ENCODE peak calls at places on chromosomes 5 and 9, in nine cellular contexts. E, T, M, Q, H, Z, J, P and K are unnamed samples.

GRCh38 chr5:178820001-178820400 is 39.8 kb upstream of the ZNF354B start:
- DNase-seq in T (no peak), M (no peak), E (no peak), Z (no peak), Q (no peak), J (no peak), H (no peak), P (no peak), K (no peak)

GRCh38 chr9:4640027-4640426 is 22.1 kb upstream of the PLPP6 start:
- DNase-seq in Q (no peak), J (peak; percentile 31), H (no peak), M (peak; percentile 65), E (no peak), T (peak; percentile 53), Z (peak; percentile 19), P (peak; percentile 14), K (no peak)

GRCh38 chr5:59184769-59185168 is 601.9 kb downstream of the RAB3C start:
- DNase-seq in M (no peak), T (no peak), J (no peak), E (no peak), H (no peak), Z (no peak), P (no peak), Q (no peak), K (no peak)

GRCh38 chr9:90547896-90548295 is 94.7 kb downstream of the DIRAS2 start:
- DNase-seq in J (no peak), T (no peak), E (peak; percentile 62), P (no peak), H (no peak), M (no peak), Q (no peak), Z (no peak), K (no peak)

GRCh38 chr5:103270581-103270980 is 12.0 kb downstream of the MACIR start:
- DNase-seq in J (no peak), E (no peak), H (no peak), M (no peak), P (no peak), Q (no peak), T (no peak), Z (no peak), K (no peak)

GRCh38 chr5:17355585-17356346 is 138.3 kb downstream of the BASP1 start:
- DNase-seq in M (no peak), Q (no peak), H (no peak), P (no peak), J (no peak), T (no peak), E (no peak), Z (no peak), K (no peak)

GRCh38 chr5:65955746-65956145 is 29.4 kb downstream of the ERBIN start:
- DNase-seq in P (no peak), E (no peak), Q (no peak), H (no peak), T (no peak), M (no peak), Z (no peak), J (no peak), K (no peak)

GRCh38 chr5:135269828-135270545 is 129.0 kb downstream of the MACROH2A1 start:
- DNase-seq in J (no peak), Q (no peak), E (no peak), H (no peak), T (no peak), Z (no peak), P (no peak), M (no peak), K (peak; percentile 29)

GRCh38 chr9:131856105-131856504 is 116.2 kb upstream of the RAPGEF1 start:
- DNase-seq in M (no peak), H (no peak), E (peak; percentile 80), J (no peak), Z (no peak), T (no peak), Q (no peak), P (no peak), K (no peak)

GRCh38 chr5:150184006-150184405 is 5.9 kb upstream of the SLC6A7 start:
- DNase-seq in H (no peak), E (no peak), J (no peak), M (no peak), P (no peak), Z (no peak), T (no peak), Q (no peak), K (no peak)

GRCh38 chr5:17020586-17021362 is 84.7 kb upstream of the MYO10 start:
- DNase-seq in Q (no peak), H (no peak), E (no peak), J (no peak), Z (no peak), P (no peak), T (no peak), M (no peak), K (no peak)

GRCh38 chr5:159935946-159936345 is 19.7 kb downstream of the ADRA1B start:
- DNase-seq in P (no peak), Z (no peak), T (no peak), H (no peak), M (no peak), E (no peak), J (no peak), Q (no peak), K (no peak)

GRCh38 chr5:52799358-52799982 is 11.8 kb downstream of the ITGA1 start:
- DNase-seq in J (no peak), E (peak; percentile 96), Z (no peak), Q (peak; percentile 28), H (peak; percentile 77), T (peak; percentile 23), M (peak; percentile 9), P (peak; percentile 59), K (peak; percentile 25)

GRCh38 chr5:29568028-29568427 is 1625.5 kb upstream of the CDH6 start:
- DNase-seq in P (no peak), J (no peak), E (peak; percentile 42), Q (no peak), M (no peak), H (no peak), Z (no peak), T (no peak), K (no peak)

GRCh38 chr5:34412769-34413168 is 243.4 kb upstream of the RAI14 start:
- DNase-seq in E (peak; percentile 71), Q (no peak), Z (no peak), T (no peak), P (no peak), M (no peak), J (no peak), H (no peak), K (no peak)

GRCh38 chr5:79518718-79519117 is 4.8 kb upstream of the HOMER1 start:
- DNase-seq in E (peak; percentile 35), H (no peak), Q (no peak), P (no peak), T (no peak), J (no peak), M (no peak), Z (no peak), K (no peak)
- H3K27ac ChIP-seq in E (no peak overlapping the region), H (no peak overlapping the region), Q (no peak overlapping the region), P (no peak overlapping the region), T (no peak overlapping the region), J (no peak overlapping the region), M (no peak overlapping the region), Z (no peak overlapping the region), K (no peak overlapping the region)

GRCh38 chr5:175485631-175486030 is 7.3 kb downstream of the SFXN1 start:
- DNase-seq in E (no peak), Q (no peak), T (no peak), Z (no peak), H (no peak), M (no peak), P (no peak), J (no peak), K (no peak)
- H3K27ac ChIP-seq in E (no peak overlapping the region), Q (no peak overlapping the region), T (no peak overlapping the region), Z (no peak overlapping the region), H (no peak overlapping the region), M (no peak overlapping the region), P (no peak overlapping the region), J (no peak overlapping the region), K (no peak overlapping the region)

GRCh38 chr5:133994297-133994989 is 10.3 kb downstream of the VDAC1 start:
- DNase-seq in Q (no peak), E (no peak), H (no peak), T (no peak), M (no peak), P (no peak), Z (no peak), J (no peak), K (no peak)

GRCh38 chr5:133991171-133991910 is 13.4 kb downstream of the VDAC1 start:
- DNase-seq in Z (no peak), M (no peak), H (no peak), P (no peak), E (no peak), J (no peak), T (no peak), Q (no peak), K (no peak)

GRCh38 chr5:133993563-133993962 is 11.2 kb downstream of the VDAC1 start:
- DNase-seq in M (no peak), J (no peak), T (no peak), Z (no peak), P (no peak), H (no peak), Q (no peak), E (no peak), K (no peak)

GRCh38 chr5:133993152-133993548 is 11.6 kb downstream of the VDAC1 start:
- DNase-seq in E (no peak), J (no peak), Q (no peak), H (no peak), P (no peak), T (no peak), M (no peak), Z (no peak), K (no peak)

GRCh38 chr5:133992429-133993151 is 12.2 kb downstream of the VDAC1 start:
- DNase-seq in T (no peak), E (no peak), M (no peak), Z (no peak), H (no peak), P (peak; percentile 43), J (no peak), Q (peak; percentile 41), K (no peak)
- H3K27ac ChIP-seq in T (peak overlapping the region; percentile 58), E (no peak overlapping the region), M (no peak overlapping the region), Z (no peak overlapping the region), H (no peak overlapping the region), P (no peak overlapping the region), J (no peak overlapping the region), Q (peak overlapping the region; percentile 18), K (no peak overlapping the region)

DNA sequence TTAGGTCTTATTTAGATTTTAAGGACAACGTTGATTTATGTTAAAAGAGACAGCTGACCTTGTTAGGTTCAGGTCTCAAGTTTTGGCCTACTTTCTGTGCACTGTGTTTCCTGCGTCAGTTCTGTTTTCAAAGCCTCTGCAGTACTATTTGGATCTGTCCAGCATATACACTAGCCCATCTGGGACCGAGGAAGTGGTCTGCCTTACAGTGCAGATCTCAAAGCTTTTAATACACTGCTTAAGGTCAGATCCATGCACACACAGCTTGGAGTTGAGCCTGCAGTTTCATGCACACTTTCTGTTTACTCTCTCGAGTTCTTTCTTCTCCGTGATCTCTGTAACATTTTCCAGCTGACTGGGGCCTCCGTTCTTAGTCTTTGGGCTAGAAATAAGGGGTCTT is 24.1 kb downstream of the CARTPT start:
- DNase-seq in P (no peak), T (no peak), E (no peak), M (no peak), H (no peak), Z (no peak), J (no peak), Q (no peak), K (no peak)
- H3K27ac ChIP-seq in P (no peak overlapping the region), T (no peak overlapping the region), E (no peak overlapping the region), M (no peak overlapping the region), H (no peak overlapping the region), Z (no peak overlapping the region), J (no peak overlapping the region), Q (no peak overlapping the region), K (no peak overlapping the region)